ENCODE peak calls at places on chromosomes 7 and 10, in six cellular contexts. R, V, T, D, J and S are unnamed samples.

GRCh38 chr7:4067874-4068273 is 614.2 kb upstream of the FOXK1 start:
- DNase-seq in R (no peak), T (peak; percentile 31), D (no peak), J (no peak), V (no peak), S (no peak)

GRCh38 chr7:27605689-27606269 is 56.9 kb downstream of the HIBADH start:
- DNase-seq in V (no peak), D (peak; percentile 41), R (peak; percentile 51), J (peak; percentile 47), T (peak; percentile 16), S (peak; percentile 55)

GRCh38 chr7:35436452-35436851 is 182.6 kb upstream of the TBX20 start:
- DNase-seq in T (no peak), R (no peak), D (no peak), V (no peak), J (no peak), S (no peak)

GRCh38 chr10:29635711-29636144 is 957 bp upstream of the SVIL start:
- DNase-seq in T (no peak), R (peak; percentile 42), D (peak; percentile 64), J (peak; percentile 71), V (peak; percentile 67), S (peak; percentile 63)

GRCh38 chr7:64947252-64948000 is 43.4 kb downstream of the ZNF117 start:
- DNase-seq in R (no peak), D (no peak), T (peak; percentile 5), J (no peak), V (peak; percentile 45), S (no peak)

GRCh38 chr7:155729847-155730246 is 82.4 kb downstream of the SHH start:
- DNase-seq in J (peak; percentile 14), V (no peak), R (peak; percentile 15), T (peak; percentile 25), D (peak; percentile 34), S (peak; percentile 11)

GRCh38 chr10:113179270-113179669 is 229.2 kb downstream of the TCF7L2 start:
- DNase-seq in J (peak; percentile 88), D (no peak), T (peak; percentile 40), V (no peak), R (peak; percentile 11), S (peak; percentile 66)

GRCh38 chr10:121696854-121697253 is 98.6 kb upstream of the FGFR2 start:
- DNase-seq in T (peak; percentile 50), D (no peak), V (no peak), R (peak; percentile 3), J (no peak), S (peak; percentile 7)

GRCh38 chr10:75402486-75403143 is 1.1 kb upstream of the ZNF503 start:
- DNase-seq in D (no peak), T (peak; percentile 61), R (no peak), J (no peak), V (no peak), S (no peak)

GRCh38 chr7:144497296-144497695 is 93.8 kb upstream of the NOBOX start:
- DNase-seq in R (peak; percentile 12), T (no peak), J (no peak), V (no peak), D (no peak), S (no peak)

GRCh38 chr10:70255329-70256299 is 22.4 kb upstream of the PPA1 start:
- DNase-seq in V (peak; percentile 58), J (peak; percentile 77), D (no peak), T (peak; percentile 33), R (peak; percentile 33), S (peak; percentile 24)

DNA sequence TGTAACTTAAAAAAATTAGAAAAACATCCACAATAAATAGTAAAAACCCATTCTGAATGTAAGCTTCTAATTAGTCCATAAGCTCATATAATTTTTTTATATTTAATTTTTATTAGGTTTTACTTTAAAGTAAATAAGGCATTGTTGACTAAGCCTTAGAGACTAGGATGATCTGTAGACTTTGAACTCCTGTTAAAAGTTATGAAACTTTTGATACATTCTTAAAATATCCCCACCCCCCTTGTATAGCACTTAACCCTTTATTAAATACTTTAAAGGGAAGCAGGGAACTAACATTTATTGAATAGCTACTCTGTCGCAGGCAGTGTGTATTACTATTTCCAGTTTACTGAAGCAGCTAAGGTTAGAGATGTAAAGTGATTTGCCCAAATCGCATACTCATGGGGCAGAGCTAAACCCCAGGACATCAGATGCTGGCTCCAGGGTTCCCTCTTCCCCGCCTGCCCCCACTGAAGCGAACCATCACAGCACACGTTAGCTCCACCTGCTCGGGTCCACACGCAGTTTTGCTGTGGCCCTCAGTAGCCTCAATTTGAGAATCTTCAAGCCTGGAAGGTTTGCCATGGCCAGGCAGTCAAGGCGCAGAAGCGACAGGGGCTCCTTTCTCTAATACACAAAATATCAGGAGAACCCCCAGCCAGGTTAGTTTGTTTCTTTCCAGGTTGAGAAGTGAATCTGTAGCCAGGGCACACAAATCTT is 762 bp downstream of the PON1 start:
- DNase-seq in T (no peak), D (no peak), V (no peak), R (no peak), J (no peak), S (no peak)
- H3K4me3 ChIP-seq in T (no peak overlapping the region), D (no peak overlapping the region), V (no peak overlapping the region), R (no peak overlapping the region), J (no peak overlapping the region), S (no peak overlapping the region)

GRCh38 chr10:73871915-73872710 is 2.2 kb downstream of the CAMK2G start:
- DNase-seq in R (peak; percentile 39), T (no peak), V (no peak), J (no peak), D (peak; percentile 27), S (peak; percentile 52)
- H3K4me3 ChIP-seq in R (no peak overlapping the region), T (no peak overlapping the region), V (no peak overlapping the region), J (no peak overlapping the region), D (no peak overlapping the region), S (no peak overlapping the region)

GRCh38 chr7:158548726-158549125 is 38.9 kb downstream of the PTPRN2 start:
- DNase-seq in T (no peak), D (no peak), J (no peak), R (no peak), V (no peak), S (no peak)

GRCh38 chr7:158549834-158550700 is 37.6 kb downstream of the PTPRN2 start:
- DNase-seq in V (peak; percentile 70), D (no peak), J (no peak), T (no peak), R (no peak), S (no peak)

GRCh38 chr7:158547817-158548216 is 39.8 kb downstream of the PTPRN2 start:
- DNase-seq in J (no peak), D (no peak), R (no peak), T (no peak), V (no peak), S (no peak)

GRCh38 chr7:158550886-158551452 is 36.7 kb downstream of the PTPRN2 start:
- DNase-seq in T (no peak), D (no peak), J (no peak), V (no peak), R (no peak), S (no peak)

DNA sequence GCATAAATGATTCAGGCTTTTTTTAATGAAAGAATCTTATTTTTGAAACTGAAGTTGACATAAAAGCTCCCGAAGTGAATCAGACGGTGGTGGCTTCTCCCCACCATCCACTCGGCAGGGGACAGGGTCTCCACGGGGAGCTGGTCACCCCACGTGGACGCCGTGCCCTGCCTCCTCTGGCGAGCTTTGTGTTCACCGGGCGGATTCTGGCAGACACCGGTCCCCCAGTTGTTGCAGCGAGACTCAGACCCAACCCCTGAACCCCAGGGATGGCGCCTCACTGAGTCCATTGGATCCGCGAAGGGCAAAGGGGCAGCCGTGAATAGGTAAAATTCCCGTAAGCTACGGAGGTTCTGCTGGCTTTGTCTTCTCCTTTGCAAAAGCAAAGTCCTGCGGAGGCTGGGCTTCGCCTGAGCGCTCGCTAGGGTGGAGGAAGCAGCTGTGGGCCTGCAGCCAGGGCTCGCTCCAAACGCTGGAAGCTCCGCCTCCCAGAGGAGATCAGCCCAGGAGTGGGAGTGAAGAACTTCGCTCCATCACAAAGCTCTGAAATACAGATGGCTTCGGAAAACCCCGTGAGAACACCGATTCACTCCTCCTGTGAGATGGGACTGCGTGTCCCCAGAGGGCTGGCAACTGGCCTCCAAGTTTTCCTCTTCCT is 38.3 kb downstream of the PTPRN2 start:
- DNase-seq in T (peak; percentile 16), D (peak; percentile 40), J (peak; percentile 26), R (peak; percentile 11), V (peak; percentile 89), S (peak; percentile 6)
- H3K4me3 ChIP-seq in T (no peak overlapping the region), D (no peak overlapping the region), J (no peak overlapping the region), R (no peak overlapping the region), V (peak overlapping the region; percentile 12), S (no peak overlapping the region)

GRCh38 chr10:130550952-130551674 is 414.9 kb downstream of the GLRX3 start:
- DNase-seq in T (no peak), D (no peak), V (no peak), J (no peak), R (no peak), S (no peak)

GRCh38 chr10:130543787-130544186 is 407.6 kb downstream of the GLRX3 start:
- DNase-seq in J (no peak), T (no peak), V (no peak), R (no peak), D (no peak), S (no peak)

GRCh38 chr10:130545122-130545521 is 408.9 kb downstream of the GLRX3 start:
- DNase-seq in R (no peak), J (no peak), D (no peak), V (no peak), T (no peak), S (no peak)

GRCh38 chr10:130546841-130547240 is 410.6 kb downstream of the GLRX3 start:
- DNase-seq in R (no peak), V (no peak), J (no peak), D (no peak), T (no peak), S (no peak)

GRCh38 chr10:130547368-130547767 is 411.2 kb downstream of the GLRX3 start:
- DNase-seq in J (no peak), R (no peak), T (no peak), D (no peak), V (no peak), S (no peak)
- H3K4me3 ChIP-seq in J (no peak overlapping the region), R (no peak overlapping the region), T (no peak overlapping the region), D (no peak overlapping the region), V (no peak overlapping the region), S (no peak overlapping the region)

GRCh38 chr10:101814466-101815041 is 3.7 kb downstream of the OGA start:
- DNase-seq in V (no peak), J (no peak), T (no peak), R (no peak), D (no peak), S (no peak)
- H3K4me3 ChIP-seq in V (no peak overlapping the region), J (peak overlapping the region; percentile 81), T (no peak overlapping the region), R (peak overlapping the region; percentile 81), D (peak overlapping the region; percentile 98), S (peak overlapping the region; percentile 99)

GRCh38 chr7:119756687-119757086 is 516.3 kb upstream of the KCND2 start:
- DNase-seq in D (no peak), V (no peak), R (no peak), T (no peak), J (no peak), S (no peak)
- H3K4me3 ChIP-seq in D (no peak overlapping the region), V (no peak overlapping the region), R (no peak overlapping the region), T (no peak overlapping the region), J (no peak overlapping the region), S (no peak overlapping the region)